ENCODE peak calls at places on chromosomes 5 and 9, in five cellular contexts. One of them, this sample, is unnamed.

GRCh38 chr9:81035171-81035570 is 654.2 kb downstream of the TLE1 start:
- DNase-seq in endothelial cell: no peak
- DNase-seq in suprapubic skin: no peak
- DNase-seq in cardiac muscle cell: peak; percentile 67
- DNase-seq in lower leg skin: no peak
- DNase-seq in this sample: no peak

GRCh38 chr9:123319541-123320339 is 36.3 kb upstream of the CRB2 start:
- DNase-seq in endothelial cell: no peak
- DNase-seq in suprapubic skin: no peak
- DNase-seq in cardiac muscle cell: no peak
- DNase-seq in lower leg skin: no peak
- DNase-seq in this sample: no peak

GRCh38 chr5:127962491-127962890 is 121.1 kb upstream of the SLC12A2 start:
- DNase-seq in endothelial cell: no peak
- DNase-seq in suprapubic skin: no peak
- DNase-seq in cardiac muscle cell: no peak
- DNase-seq in lower leg skin: no peak
- DNase-seq in this sample: no peak

GRCh38 chr5:19172926-19173425 is 815.0 kb downstream of the CDH18 start:
- DNase-seq in endothelial cell: no peak
- DNase-seq in suprapubic skin: no peak
- DNase-seq in cardiac muscle cell: no peak
- DNase-seq in lower leg skin: no peak
- DNase-seq in this sample: no peak

GRCh38 chr5:116572375-116573278 is 2.0 kb downstream of the SEMA6A start:
- DNase-seq in endothelial cell: peak; percentile 70
- DNase-seq in suprapubic skin: peak; percentile 71
- DNase-seq in cardiac muscle cell: no peak
- DNase-seq in lower leg skin: peak; percentile 87
- DNase-seq in this sample: no peak

GRCh38 chr5:77852514-77853352 is 76.6 kb upstream of the TBCA start:
- DNase-seq in endothelial cell: peak; percentile 63
- DNase-seq in suprapubic skin: no peak
- DNase-seq in cardiac muscle cell: peak; percentile 82
- DNase-seq in lower leg skin: no peak
- DNase-seq in this sample: no peak

GRCh38 chr9:20981486-20981885 is 50.0 kb downstream of the HACD4 start:
- DNase-seq in endothelial cell: no peak
- DNase-seq in suprapubic skin: no peak
- DNase-seq in cardiac muscle cell: peak; percentile 81
- DNase-seq in lower leg skin: no peak
- DNase-seq in this sample: no peak

GRCh38 chr9:121325387-121325786 is 44.7 kb downstream of the STOM start:
- DNase-seq in endothelial cell: no peak
- DNase-seq in suprapubic skin: no peak
- DNase-seq in cardiac muscle cell: no peak
- DNase-seq in lower leg skin: no peak
- DNase-seq in this sample: no peak

GRCh38 chr5:132410451-132411381 is 41.2 kb downstream of the SLC22A5 start:
- DNase-seq in endothelial cell: peak; percentile 90
- DNase-seq in suprapubic skin: peak; percentile 87
- DNase-seq in cardiac muscle cell: peak; percentile 88
- DNase-seq in lower leg skin: peak; percentile 95
- DNase-seq in this sample: no peak

GRCh38 chr5:33408816-33409215 is 31.9 kb upstream of the TARS1 start:
- DNase-seq in endothelial cell: no peak
- DNase-seq in suprapubic skin: no peak
- DNase-seq in cardiac muscle cell: no peak
- DNase-seq in lower leg skin: no peak
- DNase-seq in this sample: no peak

GRCh38 chr5:131258733-131259132 is 5.1 kb upstream of the CDC42SE2 start:
- DNase-seq in endothelial cell: no peak
- DNase-seq in suprapubic skin: no peak
- DNase-seq in cardiac muscle cell: no peak
- DNase-seq in lower leg skin: no peak
- DNase-seq in this sample: no peak

GRCh38 chr5:92775711-92776615 is 805.1 kb downstream of the NR2F1-AS1 start:
- DNase-seq in endothelial cell: no peak
- DNase-seq in suprapubic skin: no peak
- DNase-seq in cardiac muscle cell: peak; percentile 12
- DNase-seq in lower leg skin: no peak
- DNase-seq in this sample: no peak

GRCh38 chr5:132275367-132276220 is 18.1 kb downstream of the PDLIM4 start:
- DNase-seq in endothelial cell: no peak
- DNase-seq in suprapubic skin: no peak
- DNase-seq in cardiac muscle cell: no peak
- DNase-seq in lower leg skin: peak; percentile 67
- DNase-seq in this sample: no peak

GRCh38 chr9:76912631-76913275 is 6.8 kb upstream of the PRUNE2 start:
- DNase-seq in endothelial cell: no peak
- DNase-seq in suprapubic skin: no peak
- DNase-seq in cardiac muscle cell: peak; percentile 62
- DNase-seq in lower leg skin: no peak
- DNase-seq in this sample: no peak

GRCh38 chr9:130122465-130122864 is 49.7 kb upstream of the NCS1 start:
- DNase-seq in endothelial cell: no peak
- DNase-seq in suprapubic skin: no peak
- DNase-seq in cardiac muscle cell: no peak
- DNase-seq in lower leg skin: no peak
- DNase-seq in this sample: no peak

GRCh38 chr5:1508679-1509290 is 15.0 kb downstream of the LPCAT1 start:
- DNase-seq in endothelial cell: no peak
- DNase-seq in suprapubic skin: peak; percentile 57
- DNase-seq in cardiac muscle cell: no peak
- DNase-seq in lower leg skin: peak; percentile 82
- DNase-seq in this sample: no peak

GRCh38 chr5:175060264-175060663 is 335.9 kb downstream of the MSX2 start:
- DNase-seq in endothelial cell: no peak
- DNase-seq in suprapubic skin: no peak
- DNase-seq in cardiac muscle cell: no peak
- DNase-seq in lower leg skin: no peak
- DNase-seq in this sample: no peak

DNA sequence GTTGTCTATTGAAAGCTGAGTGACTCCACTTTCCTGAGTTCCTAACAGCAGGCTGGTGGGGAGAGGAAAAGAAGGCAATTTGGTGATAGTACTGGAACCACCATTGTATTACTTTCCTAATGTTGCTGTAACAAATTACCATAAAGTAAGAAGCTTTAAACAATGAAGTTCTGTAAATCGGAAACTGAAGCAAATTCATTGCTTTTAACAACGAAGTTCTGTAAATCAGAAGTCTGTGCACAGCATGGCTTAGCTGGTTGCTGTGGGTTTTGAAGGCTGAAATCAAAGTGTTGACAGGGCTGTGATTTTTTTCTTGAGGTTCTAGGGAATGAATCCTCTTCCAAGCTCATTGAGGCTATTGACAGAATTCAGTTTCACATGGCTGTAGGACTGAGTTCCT is 72.3 kb downstream of the SLC44A1 start:
- DNase-seq in endothelial cell: no peak
- DNase-seq in suprapubic skin: no peak
- DNase-seq in cardiac muscle cell: no peak
- DNase-seq in lower leg skin: no peak
- DNase-seq in this sample: no peak
- TF ChIP-seq CTCF in endothelial cell: no peak
- TF ChIP-seq CTCF in suprapubic skin: no peak
- TF ChIP-seq CTCF in cardiac muscle cell: no peak
- TF ChIP-seq CTCF in lower leg skin: no peak
- TF ChIP-seq CTCF in this sample: no peak

GRCh38 chr5:144191998-144192397 is 21.3 kb downstream of the KCTD16 start:
- DNase-seq in endothelial cell: no peak
- DNase-seq in suprapubic skin: no peak
- DNase-seq in cardiac muscle cell: peak; percentile 80
- DNase-seq in lower leg skin: no peak
- DNase-seq in this sample: no peak
- TF ChIP-seq CTCF in endothelial cell: peak; percentile 34
- TF ChIP-seq CTCF in suprapubic skin: no peak
- TF ChIP-seq CTCF in cardiac muscle cell: peak; percentile 51
- TF ChIP-seq CTCF in lower leg skin: no peak
- TF ChIP-seq CTCF in this sample: no peak

GRCh38 chr5:161676109-161676508 is 9.4 kb upstream of the GABRA6 start:
- DNase-seq in endothelial cell: no peak
- DNase-seq in suprapubic skin: no peak
- DNase-seq in cardiac muscle cell: no peak
- DNase-seq in lower leg skin: no peak
- DNase-seq in this sample: no peak
- TF ChIP-seq CTCF in endothelial cell: peak; percentile 67
- TF ChIP-seq CTCF in suprapubic skin: no peak
- TF ChIP-seq CTCF in cardiac muscle cell: no peak
- TF ChIP-seq CTCF in lower leg skin: no peak
- TF ChIP-seq CTCF in this sample: no peak

GRCh38 chr5:113447651-113448050 is 12.9 kb upstream of the TSSK1B start:
- DNase-seq in endothelial cell: peak; percentile 50
- DNase-seq in suprapubic skin: no peak
- DNase-seq in cardiac muscle cell: peak; percentile 31
- DNase-seq in lower leg skin: no peak
- DNase-seq in this sample: no peak
- TF ChIP-seq CTCF in endothelial cell: peak; percentile 24
- TF ChIP-seq CTCF in suprapubic skin: no peak
- TF ChIP-seq CTCF in cardiac muscle cell: peak; percentile 10
- TF ChIP-seq CTCF in lower leg skin: no peak
- TF ChIP-seq CTCF in this sample: no peak

DNA sequence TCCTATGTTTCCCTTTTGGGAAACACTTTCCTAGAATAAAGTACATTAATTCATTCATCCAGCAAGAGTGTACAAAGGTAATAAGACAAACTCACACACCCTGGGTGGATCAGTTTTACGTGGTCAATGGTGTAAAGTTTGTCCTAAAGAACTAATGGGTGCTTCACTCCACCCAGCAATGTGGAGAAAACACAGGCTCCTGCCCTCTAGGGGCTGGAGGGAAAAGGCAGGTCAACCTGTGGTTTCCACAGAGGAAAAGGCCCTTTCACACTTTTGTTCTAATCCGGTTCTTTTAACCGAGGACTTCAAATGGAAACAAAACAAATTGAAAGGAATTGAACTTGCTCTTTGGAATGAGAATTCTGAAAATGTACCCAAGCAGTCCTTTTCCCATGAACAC is 80.9 kb upstream of the SPOCK1 start:
- DNase-seq in endothelial cell: peak; percentile 17
- DNase-seq in suprapubic skin: no peak
- DNase-seq in cardiac muscle cell: no peak
- DNase-seq in lower leg skin: no peak
- DNase-seq in this sample: no peak
- TF ChIP-seq CTCF in endothelial cell: no peak
- TF ChIP-seq CTCF in suprapubic skin: no peak
- TF ChIP-seq CTCF in cardiac muscle cell: peak; percentile 46
- TF ChIP-seq CTCF in lower leg skin: no peak
- TF ChIP-seq CTCF in this sample: no peak

GRCh38 chr5:73678807-73679206 is 52.8 kb downstream of the ARHGEF28 start:
- DNase-seq in endothelial cell: no peak
- DNase-seq in suprapubic skin: no peak
- DNase-seq in cardiac muscle cell: no peak
- DNase-seq in lower leg skin: no peak
- DNase-seq in this sample: no peak
- TF ChIP-seq CTCF in endothelial cell: no peak
- TF ChIP-seq CTCF in suprapubic skin: no peak
- TF ChIP-seq CTCF in cardiac muscle cell: no peak
- TF ChIP-seq CTCF in lower leg skin: no peak
- TF ChIP-seq CTCF in this sample: no peak

DNA sequence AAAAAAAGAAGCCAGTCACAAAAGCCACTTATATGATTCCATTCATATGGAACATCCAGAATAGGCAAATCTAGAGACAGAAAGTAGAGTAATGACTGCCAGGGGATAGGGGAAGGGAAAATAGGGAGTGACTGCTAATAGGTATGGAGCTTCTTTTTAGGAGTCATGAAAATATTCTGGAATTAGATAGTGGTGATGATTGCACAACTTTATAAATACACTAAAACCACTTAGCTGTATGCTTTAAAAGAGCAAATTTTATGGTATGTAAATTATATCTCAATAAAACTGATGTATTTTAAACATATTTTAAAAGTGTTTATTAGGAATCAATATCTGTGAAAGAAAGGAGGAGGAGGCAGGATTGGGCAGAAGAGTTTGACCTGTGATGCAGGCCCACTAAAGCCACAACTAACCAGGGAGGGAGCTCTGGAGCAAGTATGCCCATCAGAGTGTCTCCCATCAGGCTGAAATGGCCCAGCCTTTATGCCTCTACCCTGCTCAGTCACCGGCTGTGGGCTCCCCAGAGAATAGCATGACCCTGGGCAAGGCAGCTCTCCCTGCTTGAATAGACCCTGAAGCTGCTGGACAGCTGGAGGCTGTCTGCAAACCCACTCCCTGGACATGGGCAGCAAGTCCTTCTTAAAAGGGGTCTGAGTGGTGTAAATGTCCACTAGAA is 96.0 kb upstream of the SLC44A1 start:
- DNase-seq in endothelial cell: peak; percentile 35
- DNase-seq in suprapubic skin: no peak
- DNase-seq in cardiac muscle cell: no peak
- DNase-seq in lower leg skin: no peak
- DNase-seq in this sample: no peak
- TF ChIP-seq CTCF in endothelial cell: no peak
- TF ChIP-seq CTCF in suprapubic skin: no peak
- TF ChIP-seq CTCF in cardiac muscle cell: peak; percentile 20
- TF ChIP-seq CTCF in lower leg skin: no peak
- TF ChIP-seq CTCF in this sample: no peak

DNA sequence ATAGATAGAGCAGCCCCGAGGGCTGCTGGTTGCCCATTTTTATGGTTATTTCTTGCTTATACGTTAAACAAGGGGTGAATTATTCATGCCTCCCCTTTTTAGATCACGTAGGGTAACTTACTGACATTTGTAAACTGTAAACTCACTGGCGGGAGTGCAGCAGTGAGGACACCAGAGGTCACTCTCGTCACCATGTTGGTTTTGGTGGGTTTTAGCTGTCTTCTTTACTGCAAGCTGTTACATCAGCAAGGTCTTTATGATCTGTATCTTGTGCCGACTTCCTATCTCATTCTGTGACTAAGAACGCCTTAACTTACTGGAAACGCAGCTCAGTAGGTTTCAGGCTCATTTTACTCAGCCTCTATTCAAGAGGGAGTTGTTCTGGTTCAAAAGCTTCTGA is 155.0 kb upstream of the PRDM9 start:
- DNase-seq in endothelial cell: peak; percentile 17
- DNase-seq in suprapubic skin: no peak
- DNase-seq in cardiac muscle cell: peak; percentile 72
- DNase-seq in lower leg skin: no peak
- DNase-seq in this sample: no peak
- TF ChIP-seq CTCF in endothelial cell: no peak
- TF ChIP-seq CTCF in suprapubic skin: no peak
- TF ChIP-seq CTCF in cardiac muscle cell: peak; percentile 29
- TF ChIP-seq CTCF in lower leg skin: no peak
- TF ChIP-seq CTCF in this sample: no peak

This sample was measured in thoracic aorta.